ENCODE peak calls at places on chromosomes 13 and 19, in five cellular contexts. One of them, this sample, is unnamed.

GRCh38 chr19:15015946-15016542 is 33.2 kb upstream of the CASP14 start:
- DNase-seq in stimulated activated CD8-positive, alpha-beta memory T cell treated with anti-CD3 and anti-CD28 coated beads, Interleukin-4, amount 100 ng/mL, for 24 hours: no peak
- DNase-seq in NCI-H748 treated with DMSO at 0.1 percent for 48 hours: no peak
- DNase-seq in HFF-Myc: no peak
- DNase-seq in NAMALWA: no peak
- DNase-seq in this sample: no peak

GRCh38 chr19:10115392-10116084 is 4.0 kb downstream of the P2RY11 start:
- DNase-seq in NCI-H748 treated with DMSO at 0.1 percent for 48 hours: no peak
- DNase-seq in HFF-Myc: no peak
- DNase-seq in stimulated activated CD8-positive, alpha-beta memory T cell treated with anti-CD3 and anti-CD28 coated beads, Interleukin-4, amount 100 ng/mL, for 24 hours: no peak
- DNase-seq in NAMALWA: no peak
- DNase-seq in this sample: peak

GRCh38 chr13:102289606-102290005 is 112.2 kb downstream of the FGF14 start:
- DNase-seq in NAMALWA: no peak
- DNase-seq in HFF-Myc: no peak
- DNase-seq in stimulated activated CD8-positive, alpha-beta memory T cell treated with anti-CD3 and anti-CD28 coated beads, Interleukin-4, amount 100 ng/mL, for 24 hours: no peak
- DNase-seq in NCI-H748 treated with DMSO at 0.1 percent for 48 hours: no peak
- DNase-seq in this sample: no peak

GRCh38 chr19:663682-664117 is 686 bp upstream of the RNF126 start:
- DNase-seq in stimulated activated CD8-positive, alpha-beta memory T cell treated with anti-CD3 and anti-CD28 coated beads, Interleukin-4, amount 100 ng/mL, for 24 hours: no peak
- DNase-seq in NAMALWA: no peak
- DNase-seq in HFF-Myc: no peak
- DNase-seq in NCI-H748 treated with DMSO at 0.1 percent for 48 hours: no peak
- DNase-seq in this sample: no peak

GRCh38 chr13:99071666-99072065 is 93.8 kb upstream of the DOCK9 start:
- DNase-seq in stimulated activated CD8-positive, alpha-beta memory T cell treated with anti-CD3 and anti-CD28 coated beads, Interleukin-4, amount 100 ng/mL, for 24 hours: no peak
- DNase-seq in NAMALWA: no peak
- DNase-seq in HFF-Myc: no peak
- DNase-seq in NCI-H748 treated with DMSO at 0.1 percent for 48 hours: no peak
- DNase-seq in this sample: no peak

GRCh38 chr19:46133777-46134231 is 9.3 kb upstream of the IGFL3 start:
- DNase-seq in stimulated activated CD8-positive, alpha-beta memory T cell treated with anti-CD3 and anti-CD28 coated beads, Interleukin-4, amount 100 ng/mL, for 24 hours: no peak
- DNase-seq in HFF-Myc: no peak
- DNase-seq in NCI-H748 treated with DMSO at 0.1 percent for 48 hours: no peak
- DNase-seq in NAMALWA: no peak
- DNase-seq in this sample: no peak

GRCh38 chr13:94656766-94657165 is 55.1 kb downstream of the GPR180 start:
- DNase-seq in NAMALWA: no peak
- DNase-seq in HFF-Myc: peak
- DNase-seq in stimulated activated CD8-positive, alpha-beta memory T cell treated with anti-CD3 and anti-CD28 coated beads, Interleukin-4, amount 100 ng/mL, for 24 hours: no peak
- DNase-seq in NCI-H748 treated with DMSO at 0.1 percent for 48 hours: no peak
- DNase-seq in this sample: no peak

GRCh38 chr13:40316301-40316700 is 350.1 kb downstream of the FOXO1 start:
- DNase-seq in HFF-Myc: no peak
- DNase-seq in stimulated activated CD8-positive, alpha-beta memory T cell treated with anti-CD3 and anti-CD28 coated beads, Interleukin-4, amount 100 ng/mL, for 24 hours: no peak
- DNase-seq in NAMALWA: no peak
- DNase-seq in NCI-H748 treated with DMSO at 0.1 percent for 48 hours: no peak
- DNase-seq in this sample: no peak

GRCh38 chr13:32261567-32261966 is 53.6 kb downstream of the ZAR1L start:
- DNase-seq in NAMALWA: no peak
- DNase-seq in NCI-H748 treated with DMSO at 0.1 percent for 48 hours: no peak
- DNase-seq in HFF-Myc: peak
- DNase-seq in stimulated activated CD8-positive, alpha-beta memory T cell treated with anti-CD3 and anti-CD28 coated beads, Interleukin-4, amount 100 ng/mL, for 24 hours: no peak
- DNase-seq in this sample: peak

GRCh38 chr19:40693150-40693788 is 2.8 kb upstream of the NUMBL start:
- DNase-seq in NCI-H748 treated with DMSO at 0.1 percent for 48 hours: no peak
- DNase-seq in HFF-Myc: no peak
- DNase-seq in stimulated activated CD8-positive, alpha-beta memory T cell treated with anti-CD3 and anti-CD28 coated beads, Interleukin-4, amount 100 ng/mL, for 24 hours: no peak
- DNase-seq in NAMALWA: peak
- DNase-seq in this sample: no peak

GRCh38 chr19:16361254-16361653 is 36.6 kb downstream of the KLF2 start:
- DNase-seq in HFF-Myc: no peak
- DNase-seq in stimulated activated CD8-positive, alpha-beta memory T cell treated with anti-CD3 and anti-CD28 coated beads, Interleukin-4, amount 100 ng/mL, for 24 hours: no peak
- DNase-seq in NAMALWA: no peak
- DNase-seq in NCI-H748 treated with DMSO at 0.1 percent for 48 hours: no peak
- DNase-seq in this sample: no peak

GRCh38 chr19:2650515-2650914 is 52.0 kb downstream of the GNG7 start:
- DNase-seq in NAMALWA: no peak
- DNase-seq in NCI-H748 treated with DMSO at 0.1 percent for 48 hours: no peak
- DNase-seq in HFF-Myc: no peak
- DNase-seq in stimulated activated CD8-positive, alpha-beta memory T cell treated with anti-CD3 and anti-CD28 coated beads, Interleukin-4, amount 100 ng/mL, for 24 hours: no peak
- DNase-seq in this sample: no peak

GRCh38 chr19:28633223-28634030 is 579.5 kb downstream of the UQCRFS1 start:
- DNase-seq in NCI-H748 treated with DMSO at 0.1 percent for 48 hours: peak
- DNase-seq in NAMALWA: peak
- DNase-seq in HFF-Myc: peak
- DNase-seq in stimulated activated CD8-positive, alpha-beta memory T cell treated with anti-CD3 and anti-CD28 coated beads, Interleukin-4, amount 100 ng/mL, for 24 hours: peak
- DNase-seq in this sample: peak

GRCh38 chr13:113493315-113493951 is 2.9 kb upstream of the DCUN1D2 start:
- DNase-seq in stimulated activated CD8-positive, alpha-beta memory T cell treated with anti-CD3 and anti-CD28 coated beads, Interleukin-4, amount 100 ng/mL, for 24 hours: no peak
- DNase-seq in NCI-H748 treated with DMSO at 0.1 percent for 48 hours: peak
- DNase-seq in NAMALWA: no peak
- DNase-seq in HFF-Myc: peak
- DNase-seq in this sample: peak

GRCh38 chr19:38742296-38742695 is 2.0 kb downstream of the CAPN12 start:
- DNase-seq in HFF-Myc: no peak
- DNase-seq in stimulated activated CD8-positive, alpha-beta memory T cell treated with anti-CD3 and anti-CD28 coated beads, Interleukin-4, amount 100 ng/mL, for 24 hours: no peak
- DNase-seq in NCI-H748 treated with DMSO at 0.1 percent for 48 hours: no peak
- DNase-seq in NAMALWA: no peak
- DNase-seq in this sample: no peak

GRCh38 chr13:71695662-71696061 is 171.3 kb downstream of the DACH1 start:
- DNase-seq in stimulated activated CD8-positive, alpha-beta memory T cell treated with anti-CD3 and anti-CD28 coated beads, Interleukin-4, amount 100 ng/mL, for 24 hours: no peak
- DNase-seq in NAMALWA: no peak
- DNase-seq in NCI-H748 treated with DMSO at 0.1 percent for 48 hours: no peak
- DNase-seq in HFF-Myc: no peak
- DNase-seq in this sample: no peak

GRCh38 chr13:30725331-30726085 is 9.8 kb upstream of the ALOX5AP start:
- DNase-seq in stimulated activated CD8-positive, alpha-beta memory T cell treated with anti-CD3 and anti-CD28 coated beads, Interleukin-4, amount 100 ng/mL, for 24 hours: no peak
- DNase-seq in NAMALWA: no peak
- DNase-seq in NCI-H748 treated with DMSO at 0.1 percent for 48 hours: no peak
- DNase-seq in HFF-Myc: no peak
- DNase-seq in this sample: no peak

GRCh38 chr13:70960841-70961443 is 852.7 kb upstream of the KLHL1 start:
- DNase-seq in NAMALWA: peak
- DNase-seq in HFF-Myc: peak
- DNase-seq in stimulated activated CD8-positive, alpha-beta memory T cell treated with anti-CD3 and anti-CD28 coated beads, Interleukin-4, amount 100 ng/mL, for 24 hours: no peak
- DNase-seq in NCI-H748 treated with DMSO at 0.1 percent for 48 hours: peak
- DNase-seq in this sample: no peak

GRCh38 chr13:87675851-87676250 is 4.7 kb downstream of the SLITRK5 start:
- DNase-seq in stimulated activated CD8-positive, alpha-beta memory T cell treated with anti-CD3 and anti-CD28 coated beads, Interleukin-4, amount 100 ng/mL, for 24 hours: no peak
- DNase-seq in HFF-Myc: no peak
- DNase-seq in NAMALWA: no peak
- DNase-seq in NCI-H748 treated with DMSO at 0.1 percent for 48 hours: no peak
- DNase-seq in this sample: no peak

This sample was measured in Karpas-422.